ENCODE peak calls at places on chromosomes 5 and 9, in four cellular contexts. T is Calu3, V is activated T-helper 1 cell treated with Interleukin-2 at 50 U/mL for 16 hours, I is endothelial cell of umbilical vein. Y is an unnamed sample.

GRCh38 chr9:128845186-128845931 is 15.8 kb upstream of the SPOUT1 start:
- DNase-seq in I (no peak), T (no peak), V (no peak), Y (no peak)

GRCh38 chr9:128276574-128277270 is 646 bp downstream of the SWI5 start:
- DNase-seq in V (no peak), T (peak), I (peak), Y (no peak)

GRCh38 chr9:6237267-6237666 is 21.7 kb downstream of the IL33 start:
- DNase-seq in T (no peak), V (no peak), I (no peak), Y (no peak)

GRCh38 chr5:73106335-73106734 is 14.0 kb upstream of the TMEM171 start:
- DNase-seq in I (no peak), V (no peak), T (no peak), Y (no peak)

GRCh38 chr5:180602481-180603075 is 11.3 kb upstream of the SCGB3A1 start:
- DNase-seq in I (no peak), T (no peak), V (no peak), Y (no peak)

GRCh38 chr9:132590318-132591182 is 8.1 kb downstream of the BARHL1 start:
- DNase-seq in T (no peak), I (no peak), V (no peak), Y (no peak)

GRCh38 chr5:39699164-39699563 is 274.4 kb upstream of the DAB2 start:
- DNase-seq in I (no peak), V (no peak), T (no peak), Y (no peak)

GRCh38 chr5:52269853-52270252 is 517.9 kb upstream of the ITGA1 start:
- DNase-seq in I (no peak), V (no peak), T (no peak), Y (no peak)

GRCh38 chr9:20319641-20320337 is 302.5 kb downstream of the MLLT3 start:
- DNase-seq in V (peak), T (no peak), I (no peak), Y (no peak)

GRCh38 chr5:54820759-54821158 is 164.6 kb downstream of the ESM1 start:
- DNase-seq in V (no peak), T (no peak), I (no peak), Y (no peak)

GRCh38 chr9:122133263-122133983 is 26.2 kb downstream of the NDUFA8 start:
- DNase-seq in I (peak), V (no peak), T (no peak), Y (no peak)

GRCh38 chr9:107504585-107505455 is 15.3 kb upstream of the KLF4 start:
- DNase-seq in V (no peak), I (peak), T (peak), Y (no peak)

GRCh38 chr5:99320461-99320860 is 391.7 kb upstream of the CHD1 start:
- DNase-seq in T (peak), V (no peak), I (peak), Y (no peak)

GRCh38 chr9:114030364-114030763 is 47.7 kb downstream of the AMBP start:
- DNase-seq in T (no peak), I (no peak), V (no peak), Y (no peak)

GRCh38 chr5:62450259-62450658 is 37.7 kb downstream of the IPO11 start:
- DNase-seq in I (no peak), V (no peak), T (no peak), Y (no peak)

GRCh38 chr5:169861433-169861832 is 118.9 kb downstream of the INSYN2B start:
- DNase-seq in V (no peak), I (no peak), T (no peak), Y (no peak)

GRCh38 chr9:16316911-16317817 is 553.3 kb downstream of the BNC2 start:
- DNase-seq in V (no peak), T (no peak), I (no peak), Y (no peak)

GRCh38 chr5:154648229-154648628 is 106.9 kb upstream of the LARP1 start:
- DNase-seq in I (no peak), T (no peak), V (no peak), Y (no peak)

GRCh38 chr5:131224387-131225191 is 39.3 kb upstream of the CDC42SE2 start:
- DNase-seq in V (no peak), T (no peak), I (no peak), Y (no peak)

GRCh38 chr9:130183133-130183762 is 11.0 kb downstream of the NCS1 start:
- DNase-seq in I (no peak), T (peak), V (no peak), Y (no peak)

GRCh38 chr5:58239731-58240130 is 220.2 kb downstream of the PLK2 start:
- DNase-seq in V (no peak), T (no peak), I (peak), Y (no peak)

GRCh38 chr5:132414634-132415377 is 45.3 kb downstream of the SLC22A5 start:
- DNase-seq in I (peak), T (peak), V (no peak), Y (no peak)

GRCh38 chr9:132768932-132769894 is 98.9 kb downstream of the GTF3C4 start:
- DNase-seq in T (peak), I (peak), V (peak), Y (peak)

GRCh38 chr9:98341157-98342102 is 86.0 kb upstream of the TBC1D2 start:
- DNase-seq in I (peak), V (no peak), T (no peak), Y (no peak)

GRCh38 chr5:168976311-168976893 is 324.5 kb downstream of the SLIT3 start:
- DNase-seq in T (no peak), I (no peak), V (no peak), Y (no peak)

GRCh38 chr9:94150890-94151660 is 66.8 kb downstream of the PTPDC1 start:
- DNase-seq in I (no peak), V (no peak), T (no peak), Y (no peak)

GRCh38 chr5:133681896-133682295 is 69.6 kb upstream of the FSTL4 start:
- DNase-seq in V (no peak), T (no peak), I (no peak), Y (no peak)

GRCh38 chr9:120456218-120456617 is 123.7 kb downstream of the CDK5RAP2 start:
- DNase-seq in I (no peak), T (no peak), V (no peak), Y (no peak)

GRCh38 chr5:62617943-62618342 is 39.3 kb downstream of the LRRC70 start:
- DNase-seq in V (no peak), T (no peak), I (no peak), Y (no peak)

GRCh38 chr5:139186293-139186692 is 11.9 kb downstream of the SIL1 start:
- DNase-seq in T (no peak), I (no peak), V (no peak), Y (no peak)

GRCh38 chr5:121189569-121190305 is 661.9 kb upstream of the FTMT start:
- DNase-seq in I (peak), T (peak), V (no peak), Y (no peak)

GRCh38 chr9:114092336-114092735 is 6.8 kb downstream of the KIF12 start:
- DNase-seq in I (no peak), T (no peak), V (no peak), Y (no peak)

GRCh38 chr5:57818397-57818796 is 335.8 kb upstream of the ACTBL2 start:
- DNase-seq in I (no peak), V (no peak), T (no peak), Y (no peak)

GRCh38 chr5:55994502-55994997 is at the start of gene IL6ST:
- DNase-seq in V (peak), I (peak), T (peak), Y (peak)

GRCh38 chr9:34256104-34256503 is 73.0 kb downstream of the KIF24 start:
- DNase-seq in I (no peak), T (no peak), V (no peak), Y (no peak)

GRCh38 chr5:56520951-56521350 is 287.8 kb upstream of the ANKRD55 start:
- DNase-seq in V (no peak), T (no peak), I (no peak), Y (no peak)

GRCh38 chr9:136995772-136996308 is 528 bp downstream of the CLIC3 start:
- DNase-seq in T (no peak), V (no peak), I (peak), Y (no peak)

GRCh38 chr9:123395276-123396006 is 39.4 kb downstream of the CRB2 start:
- DNase-seq in I (no peak), V (no peak), T (no peak), Y (no peak)

GRCh38 chr9:109972026-109973005 is 192.3 kb downstream of the PALM2AKAP2 start:
- DNase-seq in V (no peak), T (no peak), I (no peak), Y (no peak)